ENCODE peak calls at places on chromosome 11, in four cellular contexts. K, F, I and Z are unnamed samples.

GRCh38 chr11:27040302-27041115 is at the start of gene BBOX1:
- DNase-seq in K (no peak), F (no peak), I (no peak), Z (no peak)

GRCh38 chr11:66902486-66903177 is 45.8 kb downstream of the LRFN4 start:
- DNase-seq in K (no peak), F (no peak), I (no peak), Z (no peak)

GRCh38 chr11:35389897-35390462 is 29.4 kb downstream of the SLC1A2 start:
- DNase-seq in K (peak; percentile 31), F (no peak), I (no peak), Z (no peak)

GRCh38 chr11:720017-720641 is 14.1 kb downstream of the EPS8L2 start:
- DNase-seq in K (no peak), F (no peak), I (no peak), Z (no peak)

GRCh38 chr11:125062931-125063428 is at the start of gene SLC37A2:
- DNase-seq in K (peak; percentile 87), F (peak; percentile 34), I (peak; percentile 27), Z (no peak)

GRCh38 chr11:73321342-73322110 is 13.4 kb downstream of the ARHGEF17 start:
- DNase-seq in K (peak; percentile 33), F (no peak), I (peak; percentile 49), Z (no peak)

GRCh38 chr11:36215688-36216050 is 73.6 kb downstream of the COMMD9 start:
- DNase-seq in K (no peak), F (no peak), I (no peak), Z (no peak)

GRCh38 chr11:61083601-61084147 is 18.6 kb upstream of the CD5 start:
- DNase-seq in K (no peak), F (no peak), I (no peak), Z (no peak)